ENCODE peak calls at places on chromosome 9, in four cellular contexts. T is H1, J is vagina, C is adrenal gland. L is an unnamed sample.

GRCh38 chr9:133629221-133630110 is 6.7 kb upstream of the DBH start:
- DNase-seq in C (no peak), T (no peak), J (no peak), L (no peak)

GRCh38 chr9:102273952-102274351 is 535.5 kb upstream of the GRIN3A start:
- DNase-seq in J (no peak), T (no peak), C (no peak), L (no peak)

GRCh38 chr9:31839273-31839672 is 545.2 kb upstream of the ACO1 start:
- DNase-seq in C (no peak), J (no peak), T (no peak), L (no peak)

GRCh38 chr9:104927216-104927911 is 591 bp downstream of the ABCA1 start:
- DNase-seq in T (peak; percentile 77), C (peak; percentile 70), J (no peak), L (no peak)

GRCh38 chr9:91067306-91067860 is 265.8 kb downstream of the SYK start:
- DNase-seq in C (no peak), T (peak; percentile 29), J (peak; percentile 72), L (no peak)

GRCh38 chr9:102700936-102701335 is 294.2 kb upstream of the CYLC2 start:
- DNase-seq in T (no peak), C (no peak), J (no peak), L (no peak)

GRCh38 chr9:118522093-118523028 is 818.2 kb downstream of the TLR4 start:
- DNase-seq in C (peak; percentile 21), J (no peak), T (peak; percentile 67), L (no peak)

GRCh38 chr9:13971910-13972655 is 341.9 kb downstream of the NFIB start:
- DNase-seq in J (no peak), C (no peak), T (no peak), L (no peak)

GRCh38 chr9:126642839-126643238 is 29.1 kb downstream of the LMX1B start:
- DNase-seq in T (no peak), C (no peak), J (no peak), L (no peak)

GRCh38 chr9:27569406-27569805 is 3.9 kb downstream of the C9orf72 start:
- DNase-seq in C (no peak), J (no peak), T (no peak), L (no peak)

GRCh38 chr9:116715751-116716150 is 28.6 kb downstream of the TRIM32 start:
- DNase-seq in J (no peak), T (no peak), C (no peak), L (no peak)

GRCh38 chr9:91949946-91950664 is at the start of gene ROR2:
- DNase-seq in J (no peak), T (peak; percentile 94), C (peak; percentile 48), L (no peak)

GRCh38 chr9:71680189-71680983 is 87.9 kb downstream of the CEMIP2 start:
- DNase-seq in C (no peak), T (no peak), J (no peak), L (no peak)

GRCh38 chr9:127520941-127521918 is 69.9 kb downstream of the LRSAM1 start:
- DNase-seq in J (no peak), C (no peak), T (no peak), L (no peak)

GRCh38 chr9:21817176-21817575 is 14.7 kb downstream of the MTAP start:
- DNase-seq in T (no peak), C (peak; percentile 43), J (no peak), L (no peak)

GRCh38 chr9:107667700-107668099 is 178.1 kb upstream of the KLF4 start:
- DNase-seq in C (no peak), J (no peak), T (no peak), L (no peak)

GRCh38 chr9:37984672-37985611 is 81.0 kb upstream of the SLC25A51 start:
- DNase-seq in C (peak; percentile 77), T (no peak), J (no peak), L (no peak)

GRCh38 chr9:130756460-130757152 is 63.0 kb downstream of the EXOSC2 start:
- DNase-seq in T (no peak), J (no peak), C (no peak), L (no peak)

GRCh38 chr9:117092582-117092981 is 322.3 kb downstream of the ASTN2 start:
- DNase-seq in T (no peak), C (no peak), J (no peak), L (no peak)

GRCh38 chr9:37903581-37903830 is 421 bp downstream of the SLC25A51 start:
- DNase-seq in C (peak; percentile 65), T (no peak), J (no peak), L (no peak)

GRCh38 chr9:124414612-124415011 is 630 bp downstream of the PSMB7 start:
- DNase-seq in C (no peak), T (no peak), J (no peak), L (no peak)

GRCh38 chr9:1018121-1018520 is 32.0 kb upstream of the DMRT2 start:
- DNase-seq in C (no peak), T (peak; percentile 65), J (no peak), L (no peak)

GRCh38 chr9:113609562-113610318 is 146.2 kb downstream of the RGS3 start:
- DNase-seq in J (no peak), T (no peak), C (peak; percentile 97), L (no peak)

GRCh38 chr9:93172646-93173364 is 11.1 kb upstream of the WNK2 start:
- DNase-seq in T (no peak), J (no peak), C (no peak), L (no peak)

GRCh38 chr9:18229992-18230676 is 243.8 kb upstream of the ADAMTSL1 start:
- DNase-seq in C (no peak), T (no peak), J (no peak), L (no peak)

GRCh38 chr9:27787941-27788340 is 214.7 kb upstream of the C9orf72 start:
- DNase-seq in T (no peak), J (no peak), C (no peak), L (no peak)

GRCh38 chr9:110382731-110383130 is 45.1 kb upstream of the TXNDC8 start:
- DNase-seq in C (no peak), T (no peak), J (no peak), L (no peak)

GRCh38 chr9:121811751-121812150 is 160.3 kb downstream of the DAB2IP start:
- DNase-seq in T (no peak), C (no peak), J (no peak), L (no peak)

GRCh38 chr9:133782157-133783130 is 44.3 kb upstream of the SARDH start:
- DNase-seq in C (peak; percentile 63), J (no peak), T (peak; percentile 84), L (no peak)

GRCh38 chr9:105296889-105297288 is 52.4 kb downstream of the SLC44A1 start:
- DNase-seq in T (no peak), J (no peak), C (no peak), L (no peak)

GRCh38 chr9:117116084-117116483 is 298.8 kb downstream of the ASTN2 start:
- DNase-seq in C (no peak), T (no peak), J (no peak), L (no peak)

GRCh38 chr9:134800791-134801339 is 79.7 kb upstream of the FCN2 start:
- DNase-seq in C (no peak), T (no peak), J (no peak), L (no peak)

GRCh38 chr9:34498511-34498910 is 24.3 kb downstream of the ENHO start:
- DNase-seq in T (no peak), J (no peak), C (no peak), L (no peak)

GRCh38 chr9:71812385-71812784 is 44.1 kb upstream of the CEMIP2 start:
- DNase-seq in C (no peak), T (no peak), J (no peak), L (no peak)

GRCh38 chr9:128372188-128372641 is 1.0 kb downstream of the URM1 start:
- DNase-seq in T (no peak), C (no peak), J (no peak), L (no peak)

GRCh38 chr9:107292811-107293554 is 9.9 kb downstream of the RAD23B start:
- DNase-seq in J (no peak), T (no peak), C (no peak), L (no peak)

GRCh38 chr9:1978941-1979340 is 36.2 kb upstream of the SMARCA2 start:
- DNase-seq in T (no peak), J (no peak), C (no peak), L (no peak)

GRCh38 chr9:112861638-112862555 is 28.8 kb downstream of the SLC46A2 start:
- DNase-seq in C (peak; percentile 43), T (no peak), J (no peak), L (no peak)

GRCh38 chr9:134469041-134469875 is 143.0 kb downstream of the RXRA start:
- DNase-seq in T (no peak), C (no peak), J (no peak), L (no peak)

GRCh38 chr9:35618325-35618727 is at the start of gene CD72:
- DNase-seq in J (no peak), T (no peak), C (no peak), L (no peak)
- TF ChIP-seq POLR2A in J (no peak), T (no peak), C (no peak), L (no peak)

DNA sequence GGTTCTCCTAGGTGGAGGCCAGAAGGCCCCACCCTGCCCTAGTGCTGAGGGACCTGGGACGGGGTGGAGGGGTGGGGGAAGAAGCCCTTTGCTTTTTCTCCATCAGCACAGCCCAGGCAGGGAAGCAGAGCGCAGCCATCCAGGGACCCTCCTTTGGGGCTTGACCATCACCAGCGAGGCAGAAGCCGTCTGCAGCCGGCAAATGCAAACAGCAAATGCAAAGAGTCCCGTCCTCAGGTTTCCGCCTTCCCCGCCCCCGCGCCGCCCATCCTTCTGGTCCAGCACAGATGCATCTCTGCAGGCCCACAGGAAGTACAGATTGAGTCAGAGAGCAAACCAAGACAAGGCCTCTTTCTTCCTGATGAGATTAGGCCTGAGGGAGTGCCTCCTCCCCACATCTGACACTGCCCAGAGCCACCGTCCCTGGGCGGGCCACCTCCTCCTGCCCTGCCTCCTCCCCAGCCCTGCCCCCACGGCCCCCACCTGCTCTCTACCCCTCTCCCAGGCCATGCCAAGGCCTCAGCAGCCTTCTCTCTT is 23.4 kb downstream of the CORO2A start:
- DNase-seq in J (no peak), C (no peak), T (peak; percentile 72), L (no peak)
- H3K4me3 ChIP-seq in J (no peak overlapping the region), C (no peak overlapping the region), T (no peak overlapping the region), L (no peak overlapping the region)

GRCh38 chr9:96417051-96417586 is 1.1 kb downstream of the ZNF367 start:
- DNase-seq in C (peak; percentile 86), J (no peak), T (peak; percentile 92), L (peak; percentile 53)
- TF ChIP-seq POLR2A in C (peak; percentile 71), J (no peak), T (peak; percentile 58), L (no peak)

GRCh38 chr9:3509926-3510325 is 15.9 kb downstream of the RFX3 start:
- DNase-seq in J (no peak), T (no peak), C (no peak), L (no peak)
- H3K4me3 ChIP-seq in J (no peak overlapping the region), T (no peak overlapping the region), C (no peak overlapping the region), L (no peak overlapping the region)